ENCODE peak calls at places on chromosomes 6 and 20, in five cellular contexts. One of them, this sample, is unnamed.

GRCh38 chr6:30322527-30323501 is 3.9 kb upstream of the TRIM39 start:
- DNase-seq in Peyer's patch: no peak
- DNase-seq in stomach: no peak
- DNase-seq in IMR-90: peak; percentile 80
- DNase-seq in LoVo: no peak
- DNase-seq in this sample: no peak

GRCh38 chr6:31007694-31008093 is 2.6 kb upstream of the MUC22 start:
- DNase-seq in Peyer's patch: no peak
- DNase-seq in stomach: no peak
- DNase-seq in IMR-90: peak; percentile 93
- DNase-seq in LoVo: peak; percentile 12
- DNase-seq in this sample: no peak

GRCh38 chr20:33894798-33895197 is 83.7 kb downstream of the CHMP4B start:
- DNase-seq in Peyer's patch: no peak
- DNase-seq in stomach: no peak
- DNase-seq in IMR-90: no peak
- DNase-seq in LoVo: no peak
- DNase-seq in this sample: no peak

GRCh38 chr6:25852756-25853155 is 20.9 kb upstream of the SLC17A1 start:
- DNase-seq in Peyer's patch: no peak
- DNase-seq in stomach: no peak
- DNase-seq in IMR-90: no peak
- DNase-seq in LoVo: no peak
- DNase-seq in this sample: no peak

GRCh38 chr6:116465246-116465645 is 4.1 kb downstream of the CALHM6 start:
- DNase-seq in Peyer's patch: peak; percentile 29
- DNase-seq in stomach: no peak
- DNase-seq in IMR-90: no peak
- DNase-seq in LoVo: no peak
- DNase-seq in this sample: no peak

GRCh38 chr20:14235355-14235754 is 102.1 kb downstream of the FLRT3 start:
- DNase-seq in Peyer's patch: no peak
- DNase-seq in stomach: no peak
- DNase-seq in IMR-90: peak; percentile 84
- DNase-seq in LoVo: no peak
- DNase-seq in this sample: no peak

GRCh38 chr6:15086273-15087158 is 159.4 kb upstream of the JARID2 start:
- DNase-seq in Peyer's patch: no peak
- DNase-seq in stomach: peak; percentile 39
- DNase-seq in IMR-90: no peak
- DNase-seq in LoVo: no peak
- DNase-seq in this sample: no peak

GRCh38 chr6:82364087-82365010 is 732 bp downstream of the TPBG start:
- DNase-seq in Peyer's patch: no peak
- DNase-seq in stomach: peak; percentile 49
- DNase-seq in IMR-90: peak; percentile 60
- DNase-seq in LoVo: peak; percentile 60
- DNase-seq in this sample: peak; percentile 68

GRCh38 chr6:141354191-141354950 is 778.4 kb upstream of the GJE1 start:
- DNase-seq in Peyer's patch: no peak
- DNase-seq in stomach: no peak
- DNase-seq in IMR-90: no peak
- DNase-seq in LoVo: no peak
- DNase-seq in this sample: no peak

GRCh38 chr20:61937146-61937962 is 128.3 kb downstream of the TAF4 start:
- DNase-seq in Peyer's patch: no peak
- DNase-seq in stomach: no peak
- DNase-seq in IMR-90: no peak
- DNase-seq in LoVo: no peak
- DNase-seq in this sample: peak; percentile 81

GRCh38 chr6:38705924-38706323 is 3.0 kb upstream of the GLO1 start:
- DNase-seq in Peyer's patch: no peak
- DNase-seq in stomach: no peak
- DNase-seq in IMR-90: no peak
- DNase-seq in LoVo: no peak
- DNase-seq in this sample: no peak

GRCh38 chr6:100633096-100633766 is 168.5 kb upstream of the SIM1 start:
- DNase-seq in Peyer's patch: no peak
- DNase-seq in stomach: no peak
- DNase-seq in IMR-90: peak; percentile 83
- DNase-seq in LoVo: peak; percentile 47
- DNase-seq in this sample: no peak

GRCh38 chr20:58553841-58554240 is 38.6 kb upstream of the APCDD1L start:
- DNase-seq in Peyer's patch: no peak
- DNase-seq in stomach: no peak
- DNase-seq in IMR-90: peak; percentile 70
- DNase-seq in LoVo: no peak
- DNase-seq in this sample: peak; percentile 58

GRCh38 chr20:23820493-23820892 is 6.0 kb downstream of the CST2 start:
- DNase-seq in Peyer's patch: no peak
- DNase-seq in stomach: no peak
- DNase-seq in IMR-90: peak; percentile 4
- DNase-seq in LoVo: no peak
- DNase-seq in this sample: no peak

GRCh38 chr20:33433465-33433864 is 10.1 kb downstream of the SNTA1 start:
- DNase-seq in Peyer's patch: no peak
- DNase-seq in stomach: peak; percentile 59
- DNase-seq in IMR-90: no peak
- DNase-seq in LoVo: no peak
- DNase-seq in this sample: no peak

GRCh38 chr20:44776977-44777376 is 31.3 kb downstream of the KCNK15 start:
- DNase-seq in Peyer's patch: no peak
- DNase-seq in stomach: no peak
- DNase-seq in IMR-90: peak; percentile 16
- DNase-seq in LoVo: peak; percentile 28
- DNase-seq in this sample: no peak

GRCh38 chr6:169266746-169267629 is 13.3 kb upstream of the THBS2 start:
- DNase-seq in Peyer's patch: no peak
- DNase-seq in stomach: no peak
- DNase-seq in IMR-90: peak; percentile 46
- DNase-seq in LoVo: no peak
- DNase-seq in this sample: no peak

GRCh38 chr6:13014551-13015378 is 298.2 kb downstream of the PHACTR1 start:
- DNase-seq in Peyer's patch: no peak
- DNase-seq in stomach: no peak
- DNase-seq in IMR-90: no peak
- DNase-seq in LoVo: no peak
- DNase-seq in this sample: no peak

GRCh38 chr20:49630396-49630951 is 62.5 kb upstream of the PTGIS start:
- DNase-seq in Peyer's patch: no peak
- DNase-seq in stomach: no peak
- DNase-seq in IMR-90: no peak
- DNase-seq in LoVo: no peak
- DNase-seq in this sample: no peak

GRCh38 chr6:146543211-146543939 is at the start of gene RAB32:
- DNase-seq in Peyer's patch: peak; percentile 29
- DNase-seq in stomach: peak; percentile 94
- DNase-seq in IMR-90: peak; percentile 95
- DNase-seq in LoVo: peak; percentile 73
- DNase-seq in this sample: peak; percentile 89

This sample was measured in RWPE2.